ENCODE peak calls at places on chromosomes 2 and 18, in five cellular contexts. One of them, this sample, is unnamed.

GRCh38 chr2:103353754-103354153 is 591.9 kb downstream of the TMEM182 start:
- DNase-seq in HS-5: no peak
- DNase-seq in H7: no peak
- DNase-seq in NCI-H460: no peak
- DNase-seq in spleen: no peak
- DNase-seq in this sample: no peak

GRCh38 chr2:179412116-179412515 is 147.5 kb upstream of the SESTD1 start:
- DNase-seq in HS-5: no peak
- DNase-seq in H7: no peak
- DNase-seq in NCI-H460: no peak
- DNase-seq in spleen: no peak
- DNase-seq in this sample: no peak

GRCh38 chr18:2932247-2933181 is 80.4 kb downstream of the LPIN2 start:
- DNase-seq in HS-5: peak; percentile 35
- DNase-seq in H7: peak; percentile 79
- DNase-seq in NCI-H460: peak; percentile 59
- DNase-seq in spleen: no peak
- DNase-seq in this sample: no peak

GRCh38 chr2:201858267-201858666 is 51.9 kb downstream of the CDK15 start:
- DNase-seq in HS-5: no peak
- DNase-seq in H7: no peak
- DNase-seq in NCI-H460: no peak
- DNase-seq in spleen: no peak
- DNase-seq in this sample: no peak

GRCh38 chr2:133303150-133303549 is 265.1 kb downstream of the NCKAP5 start:
- DNase-seq in HS-5: no peak
- DNase-seq in H7: no peak
- DNase-seq in NCI-H460: no peak
- DNase-seq in spleen: no peak
- DNase-seq in this sample: no peak

GRCh38 chr2:25537526-25537925 is 135.9 kb downstream of the DTNB start:
- DNase-seq in HS-5: no peak
- DNase-seq in H7: no peak
- DNase-seq in NCI-H460: peak; percentile 26
- DNase-seq in spleen: no peak
- DNase-seq in this sample: no peak

GRCh38 chr2:119753041-119753929 is 6.4 kb upstream of the PTPN4 start:
- DNase-seq in HS-5: no peak
- DNase-seq in H7: peak; percentile 63
- DNase-seq in NCI-H460: peak; percentile 59
- DNase-seq in spleen: no peak
- DNase-seq in this sample: no peak

GRCh38 chr2:151063271-151063670 is 198.4 kb downstream of the RBM43 start:
- DNase-seq in HS-5: no peak
- DNase-seq in H7: no peak
- DNase-seq in NCI-H460: no peak
- DNase-seq in spleen: no peak
- DNase-seq in this sample: no peak

GRCh38 chr2:123870877-123871276 is 154.2 kb upstream of the CNTNAP5 start:
- DNase-seq in HS-5: no peak
- DNase-seq in H7: no peak
- DNase-seq in NCI-H460: no peak
- DNase-seq in spleen: no peak
- DNase-seq in this sample: no peak

GRCh38 chr18:59383831-59384230 is 24.8 kb upstream of the LMAN1 start:
- DNase-seq in HS-5: no peak
- DNase-seq in H7: no peak
- DNase-seq in NCI-H460: no peak
- DNase-seq in spleen: no peak
- DNase-seq in this sample: no peak

GRCh38 chr2:101974663-101975062 is 17.1 kb upstream of the IL1R2 start:
- DNase-seq in HS-5: peak; percentile 10
- DNase-seq in H7: peak; percentile 76
- DNase-seq in NCI-H460: no peak
- DNase-seq in spleen: no peak
- DNase-seq in this sample: no peak

GRCh38 chr18:59432796-59433195 is 73.7 kb upstream of the LMAN1 start:
- DNase-seq in HS-5: no peak
- DNase-seq in H7: no peak
- DNase-seq in NCI-H460: no peak
- DNase-seq in spleen: no peak
- DNase-seq in this sample: no peak

GRCh38 chr2:65198737-65199136 is 28.9 kb upstream of the ACTR2 start:
- DNase-seq in HS-5: no peak
- DNase-seq in H7: no peak
- DNase-seq in NCI-H460: no peak
- DNase-seq in spleen: no peak
- DNase-seq in this sample: no peak

GRCh38 chr2:187266147-187266546 is 181.9 kb downstream of the CALCRL start:
- DNase-seq in HS-5: no peak
- DNase-seq in H7: no peak
- DNase-seq in NCI-H460: no peak
- DNase-seq in spleen: no peak
- DNase-seq in this sample: no peak

GRCh38 chr2:195498839-195499490 is 158.1 kb upstream of the SLC39A10 start:
- DNase-seq in HS-5: no peak
- DNase-seq in H7: no peak
- DNase-seq in NCI-H460: no peak
- DNase-seq in spleen: no peak
- DNase-seq in this sample: no peak

GRCh38 chr2:10452956-10453885 is 5.1 kb upstream of the ODC1 start:
- DNase-seq in HS-5: no peak
- DNase-seq in H7: peak; percentile 35
- DNase-seq in NCI-H460: no peak
- DNase-seq in spleen: no peak
- DNase-seq in this sample: no peak